ENCODE peak calls at places on chromosomes 3 and 15, in six cellular contexts. One of them, this sample, is unnamed.

GRCh38 chr3:133472242-133472641 is 72.4 kb downstream of the BFSP2 start:
- DNase-seq in stimulated activated CD8-positive, alpha-beta memory T cell treated with anti-CD3 and anti-CD28 coated beads, Interleukin-4, amount 100 ng/mL, for 24 hours: no peak
- DNase-seq in GOT3: no peak
- DNase-seq in HTR-8/SVneo: no peak
- DNase-seq in LoVo: no peak
- DNase-seq in NCI-H1694 treated with DMSO at 0.1 percent for 48 hours: peak
- DNase-seq in this sample: no peak

GRCh38 chr3:56976666-56977560 is 83.6 kb upstream of the SPATA12 start:
- DNase-seq in stimulated activated CD8-positive, alpha-beta memory T cell treated with anti-CD3 and anti-CD28 coated beads, Interleukin-4, amount 100 ng/mL, for 24 hours: no peak
- DNase-seq in GOT3: no peak
- DNase-seq in HTR-8/SVneo: no peak
- DNase-seq in LoVo: no peak
- DNase-seq in NCI-H1694 treated with DMSO at 0.1 percent for 48 hours: peak
- DNase-seq in this sample: no peak

GRCh38 chr3:14306167-14306566 is 96.2 kb upstream of the SLC6A6 start:
- DNase-seq in stimulated activated CD8-positive, alpha-beta memory T cell treated with anti-CD3 and anti-CD28 coated beads, Interleukin-4, amount 100 ng/mL, for 24 hours: no peak
- DNase-seq in GOT3: no peak
- DNase-seq in HTR-8/SVneo: no peak
- DNase-seq in LoVo: no peak
- DNase-seq in NCI-H1694 treated with DMSO at 0.1 percent for 48 hours: peak
- DNase-seq in this sample: no peak

GRCh38 chr3:1632128-1632527 is 466.5 kb upstream of the CNTN4 start:
- DNase-seq in stimulated activated CD8-positive, alpha-beta memory T cell treated with anti-CD3 and anti-CD28 coated beads, Interleukin-4, amount 100 ng/mL, for 24 hours: no peak
- DNase-seq in GOT3: no peak
- DNase-seq in HTR-8/SVneo: no peak
- DNase-seq in LoVo: no peak
- DNase-seq in NCI-H1694 treated with DMSO at 0.1 percent for 48 hours: no peak
- DNase-seq in this sample: no peak

GRCh38 chr15:29613951-29614382 is 208.3 kb downstream of the TJP1 start:
- DNase-seq in stimulated activated CD8-positive, alpha-beta memory T cell treated with anti-CD3 and anti-CD28 coated beads, Interleukin-4, amount 100 ng/mL, for 24 hours: no peak
- DNase-seq in GOT3: no peak
- DNase-seq in HTR-8/SVneo: no peak
- DNase-seq in LoVo: peak
- DNase-seq in NCI-H1694 treated with DMSO at 0.1 percent for 48 hours: no peak
- DNase-seq in this sample: no peak

GRCh38 chr15:76999996-77000395 is 5.1 kb downstream of the PSTPIP1 start:
- DNase-seq in stimulated activated CD8-positive, alpha-beta memory T cell treated with anti-CD3 and anti-CD28 coated beads, Interleukin-4, amount 100 ng/mL, for 24 hours: no peak
- DNase-seq in GOT3: no peak
- DNase-seq in HTR-8/SVneo: no peak
- DNase-seq in LoVo: no peak
- DNase-seq in NCI-H1694 treated with DMSO at 0.1 percent for 48 hours: no peak
- DNase-seq in this sample: no peak

GRCh38 chr3:38124324-38125122 is 12.4 kb downstream of the ACAA1 start:
- DNase-seq in stimulated activated CD8-positive, alpha-beta memory T cell treated with anti-CD3 and anti-CD28 coated beads, Interleukin-4, amount 100 ng/mL, for 24 hours: no peak
- DNase-seq in GOT3: no peak
- DNase-seq in HTR-8/SVneo: no peak
- DNase-seq in LoVo: no peak
- DNase-seq in NCI-H1694 treated with DMSO at 0.1 percent for 48 hours: no peak
- DNase-seq in this sample: no peak

GRCh38 chr3:50028336-50028735 is 60.4 kb upstream of the RBM5 start:
- DNase-seq in stimulated activated CD8-positive, alpha-beta memory T cell treated with anti-CD3 and anti-CD28 coated beads, Interleukin-4, amount 100 ng/mL, for 24 hours: no peak
- DNase-seq in GOT3: no peak
- DNase-seq in HTR-8/SVneo: no peak
- DNase-seq in LoVo: no peak
- DNase-seq in NCI-H1694 treated with DMSO at 0.1 percent for 48 hours: no peak
- DNase-seq in this sample: no peak

GRCh38 chr3:65854606-65855304 is 184.0 kb downstream of the MAGI1 start:
- DNase-seq in stimulated activated CD8-positive, alpha-beta memory T cell treated with anti-CD3 and anti-CD28 coated beads, Interleukin-4, amount 100 ng/mL, for 24 hours: no peak
- DNase-seq in GOT3: no peak
- DNase-seq in HTR-8/SVneo: no peak
- DNase-seq in LoVo: peak
- DNase-seq in NCI-H1694 treated with DMSO at 0.1 percent for 48 hours: peak
- DNase-seq in this sample: no peak

GRCh38 chr3:111547645-111548044 is 5.6 kb downstream of the CD96 start:
- DNase-seq in stimulated activated CD8-positive, alpha-beta memory T cell treated with anti-CD3 and anti-CD28 coated beads, Interleukin-4, amount 100 ng/mL, for 24 hours: no peak
- DNase-seq in GOT3: no peak
- DNase-seq in HTR-8/SVneo: no peak
- DNase-seq in LoVo: no peak
- DNase-seq in NCI-H1694 treated with DMSO at 0.1 percent for 48 hours: no peak
- DNase-seq in this sample: peak

GRCh38 chr3:173429076-173429475 is 31.5 kb downstream of the NLGN1 start:
- DNase-seq in stimulated activated CD8-positive, alpha-beta memory T cell treated with anti-CD3 and anti-CD28 coated beads, Interleukin-4, amount 100 ng/mL, for 24 hours: no peak
- DNase-seq in GOT3: no peak
- DNase-seq in HTR-8/SVneo: no peak
- DNase-seq in LoVo: no peak
- DNase-seq in NCI-H1694 treated with DMSO at 0.1 percent for 48 hours: no peak
- DNase-seq in this sample: no peak

GRCh38 chr3:36803096-36803811 is 38.9 kb upstream of the DCLK3 start:
- DNase-seq in stimulated activated CD8-positive, alpha-beta memory T cell treated with anti-CD3 and anti-CD28 coated beads, Interleukin-4, amount 100 ng/mL, for 24 hours: no peak
- DNase-seq in GOT3: no peak
- DNase-seq in HTR-8/SVneo: no peak
- DNase-seq in LoVo: no peak
- DNase-seq in NCI-H1694 treated with DMSO at 0.1 percent for 48 hours: no peak
- DNase-seq in this sample: no peak

GRCh38 chr15:40339621-40339945 is 1.2 kb downstream of the CCDC9B start:
- DNase-seq in stimulated activated CD8-positive, alpha-beta memory T cell treated with anti-CD3 and anti-CD28 coated beads, Interleukin-4, amount 100 ng/mL, for 24 hours: no peak
- DNase-seq in GOT3: no peak
- DNase-seq in HTR-8/SVneo: no peak
- DNase-seq in LoVo: no peak
- DNase-seq in NCI-H1694 treated with DMSO at 0.1 percent for 48 hours: peak
- DNase-seq in this sample: no peak

GRCh38 chr3:133745981-133746721 is at the start of gene TF:
- DNase-seq in stimulated activated CD8-positive, alpha-beta memory T cell treated with anti-CD3 and anti-CD28 coated beads, Interleukin-4, amount 100 ng/mL, for 24 hours: no peak
- DNase-seq in GOT3: no peak
- DNase-seq in HTR-8/SVneo: no peak
- DNase-seq in LoVo: no peak
- DNase-seq in NCI-H1694 treated with DMSO at 0.1 percent for 48 hours: no peak
- DNase-seq in this sample: no peak

GRCh38 chr3:29240248-29240647 is 40.6 kb upstream of the RBMS3 start:
- DNase-seq in stimulated activated CD8-positive, alpha-beta memory T cell treated with anti-CD3 and anti-CD28 coated beads, Interleukin-4, amount 100 ng/mL, for 24 hours: no peak
- DNase-seq in GOT3: no peak
- DNase-seq in HTR-8/SVneo: peak
- DNase-seq in LoVo: no peak
- DNase-seq in NCI-H1694 treated with DMSO at 0.1 percent for 48 hours: no peak
- DNase-seq in this sample: no peak

GRCh38 chr3:112333386-112334334 is 704 bp downstream of the CD200 start:
- DNase-seq in stimulated activated CD8-positive, alpha-beta memory T cell treated with anti-CD3 and anti-CD28 coated beads, Interleukin-4, amount 100 ng/mL, for 24 hours: no peak
- DNase-seq in GOT3: no peak
- DNase-seq in HTR-8/SVneo: no peak
- DNase-seq in LoVo: no peak
- DNase-seq in NCI-H1694 treated with DMSO at 0.1 percent for 48 hours: peak
- DNase-seq in this sample: no peak

GRCh38 chr15:71921191-71921590 is 110.8 kb downstream of the NR2E3 start:
- DNase-seq in stimulated activated CD8-positive, alpha-beta memory T cell treated with anti-CD3 and anti-CD28 coated beads, Interleukin-4, amount 100 ng/mL, for 24 hours: no peak
- DNase-seq in GOT3: no peak
- DNase-seq in HTR-8/SVneo: no peak
- DNase-seq in LoVo: no peak
- DNase-seq in NCI-H1694 treated with DMSO at 0.1 percent for 48 hours: no peak
- DNase-seq in this sample: no peak

GRCh38 chr3:96182756-96183155 is 631.6 kb upstream of the EPHA6 start:
- DNase-seq in stimulated activated CD8-positive, alpha-beta memory T cell treated with anti-CD3 and anti-CD28 coated beads, Interleukin-4, amount 100 ng/mL, for 24 hours: no peak
- DNase-seq in GOT3: no peak
- DNase-seq in HTR-8/SVneo: no peak
- DNase-seq in LoVo: no peak
- DNase-seq in NCI-H1694 treated with DMSO at 0.1 percent for 48 hours: no peak
- DNase-seq in this sample: no peak

GRCh38 chr3:8554725-8555621 is 53.4 kb downstream of the LMCD1 start:
- DNase-seq in stimulated activated CD8-positive, alpha-beta memory T cell treated with anti-CD3 and anti-CD28 coated beads, Interleukin-4, amount 100 ng/mL, for 24 hours: no peak
- DNase-seq in GOT3: no peak
- DNase-seq in HTR-8/SVneo: no peak
- DNase-seq in LoVo: no peak
- DNase-seq in NCI-H1694 treated with DMSO at 0.1 percent for 48 hours: no peak
- DNase-seq in this sample: no peak

GRCh38 chr3:24278526-24278925 is 216.1 kb downstream of the THRB start:
- DNase-seq in stimulated activated CD8-positive, alpha-beta memory T cell treated with anti-CD3 and anti-CD28 coated beads, Interleukin-4, amount 100 ng/mL, for 24 hours: no peak
- DNase-seq in GOT3: no peak
- DNase-seq in HTR-8/SVneo: no peak
- DNase-seq in LoVo: no peak
- DNase-seq in NCI-H1694 treated with DMSO at 0.1 percent for 48 hours: no peak
- DNase-seq in this sample: no peak

GRCh38 chr3:194640829-194641228 is 7.6 kb upstream of the TMEM44 start:
- DNase-seq in stimulated activated CD8-positive, alpha-beta memory T cell treated with anti-CD3 and anti-CD28 coated beads, Interleukin-4, amount 100 ng/mL, for 24 hours: peak
- DNase-seq in GOT3: no peak
- DNase-seq in HTR-8/SVneo: no peak
- DNase-seq in LoVo: no peak
- DNase-seq in NCI-H1694 treated with DMSO at 0.1 percent for 48 hours: no peak
- DNase-seq in this sample: peak

GRCh38 chr15:49164865-49165264 is 5.2 kb upstream of the GALK2 start:
- DNase-seq in stimulated activated CD8-positive, alpha-beta memory T cell treated with anti-CD3 and anti-CD28 coated beads, Interleukin-4, amount 100 ng/mL, for 24 hours: no peak
- DNase-seq in GOT3: no peak
- DNase-seq in HTR-8/SVneo: no peak
- DNase-seq in LoVo: no peak
- DNase-seq in NCI-H1694 treated with DMSO at 0.1 percent for 48 hours: no peak
- DNase-seq in this sample: no peak

GRCh38 chr15:100201376-100202280 is 140.1 kb downstream of the ADAMTS17 start:
- DNase-seq in stimulated activated CD8-positive, alpha-beta memory T cell treated with anti-CD3 and anti-CD28 coated beads, Interleukin-4, amount 100 ng/mL, for 24 hours: peak
- DNase-seq in GOT3: no peak
- DNase-seq in HTR-8/SVneo: no peak
- DNase-seq in LoVo: no peak
- DNase-seq in NCI-H1694 treated with DMSO at 0.1 percent for 48 hours: no peak
- DNase-seq in this sample: peak

GRCh38 chr15:57333487-57333886 is 42.8 kb upstream of the CGNL1 start:
- DNase-seq in stimulated activated CD8-positive, alpha-beta memory T cell treated with anti-CD3 and anti-CD28 coated beads, Interleukin-4, amount 100 ng/mL, for 24 hours: no peak
- DNase-seq in GOT3: no peak
- DNase-seq in HTR-8/SVneo: no peak
- DNase-seq in LoVo: no peak
- DNase-seq in NCI-H1694 treated with DMSO at 0.1 percent for 48 hours: no peak
- DNase-seq in this sample: no peak

GRCh38 chr3:36606871-36607765 is 157.2 kb downstream of the DCLK3 start:
- DNase-seq in stimulated activated CD8-positive, alpha-beta memory T cell treated with anti-CD3 and anti-CD28 coated beads, Interleukin-4, amount 100 ng/mL, for 24 hours: no peak
- DNase-seq in GOT3: no peak
- DNase-seq in HTR-8/SVneo: no peak
- DNase-seq in LoVo: no peak
- DNase-seq in NCI-H1694 treated with DMSO at 0.1 percent for 48 hours: no peak
- DNase-seq in this sample: no peak

GRCh38 chr3:189664311-189664710 is 33.1 kb downstream of the TP63 start:
- DNase-seq in stimulated activated CD8-positive, alpha-beta memory T cell treated with anti-CD3 and anti-CD28 coated beads, Interleukin-4, amount 100 ng/mL, for 24 hours: no peak
- DNase-seq in GOT3: peak
- DNase-seq in HTR-8/SVneo: peak
- DNase-seq in LoVo: no peak
- DNase-seq in NCI-H1694 treated with DMSO at 0.1 percent for 48 hours: no peak
- DNase-seq in this sample: no peak